ENCODE peak calls at places on chromosomes 4 and X, in six cellular contexts. B, Y, D, X, U and Z are unnamed samples.

GRCh38 chr4:89838005-89838404 is 1.0 kb upstream of the SNCA start:
- DNase-seq in U (peak; percentile 60), X (no peak), D (no peak), Y (no peak), B (no peak), Z (peak; percentile 13)

GRCh38 chrX:65674351-65674893 is 7.0 kb downstream of the MSN start:
- DNase-seq in D (no peak), B (peak; percentile 37), X (no peak), U (no peak), Y (no peak), Z (no peak)

GRCh38 chr4:47413515-47413914 is 50.0 kb downstream of the COMMD8 start:
- DNase-seq in Y (no peak), U (no peak), B (no peak), D (no peak), X (no peak), Z (no peak)

GRCh38 chr4:26022346-26022891 is 108.4 kb downstream of the SMIM20 start:
- DNase-seq in X (no peak), U (peak; percentile 46), Y (peak; percentile 57), D (no peak), B (no peak), Z (no peak)

GRCh38 chrX:10101269-10101668 is 55.5 kb upstream of the CLCN4 start:
- DNase-seq in U (no peak), D (no peak), X (no peak), Y (peak; percentile 43), B (no peak), Z (no peak)

GRCh38 chrX:22542641-22543040 is 269.9 kb downstream of the CBLL2 start:
- DNase-seq in Y (no peak), D (no peak), U (no peak), B (no peak), X (no peak), Z (no peak)

GRCh38 chr4:99949034-99949998 is 759 bp downstream of the H2AZ1 start:
- DNase-seq in X (peak; percentile 65), D (peak; percentile 86), Y (peak; percentile 88), B (peak; percentile 94), U (peak; percentile 96), Z (peak; percentile 88)

GRCh38 chrX:2596856-2597255 is 94.2 kb upstream of the CD99 start:
- DNase-seq in U (no peak), D (no peak), B (no peak), X (no peak), Y (no peak), Z (no peak)

GRCh38 chrX:40249582-40249981 is 151.8 kb upstream of the BCOR start:
- DNase-seq in Y (no peak), U (no peak), B (no peak), X (no peak), D (no peak), Z (no peak)

GRCh38 chr4:113446019-113446418 is 315.5 kb downstream of the CAMK2D start:
- DNase-seq in D (no peak), X (no peak), B (no peak), Y (no peak), U (peak; percentile 55), Z (no peak)

GRCh38 chrX:107440692-107441091 is 8.8 kb upstream of the FRMPD3 start:
- DNase-seq in B (no peak), X (no peak), U (no peak), D (no peak), Y (no peak), Z (no peak)

GRCh38 chrX:13126785-13127184 is 82.4 kb upstream of the FAM9C start:
- DNase-seq in U (no peak), B (no peak), D (no peak), Y (no peak), X (no peak), Z (no peak)

GRCh38 chr4:140937866-140938265 is 181.7 kb upstream of the TBC1D9 start:
- DNase-seq in U (no peak), X (no peak), D (no peak), B (no peak), Y (no peak), Z (no peak)

GRCh38 chrX:17944833-17945497 is 83.9 kb upstream of the RAI2 start:
- DNase-seq in D (no peak), B (peak; percentile 22), Y (no peak), X (no peak), U (no peak), Z (no peak)

GRCh38 chr4:186623546-186623945 is 68.2 kb upstream of the MTNR1A start:
- DNase-seq in X (no peak), B (no peak), U (no peak), D (no peak), Y (no peak), Z (no peak)

GRCh38 chr4:52925531-52925968 is 63.4 kb downstream of the RASL11B start:
- DNase-seq in B (no peak), D (no peak), U (no peak), Y (no peak), X (no peak), Z (no peak)

GRCh38 chr4:69718376-69719293 is 41.8 kb downstream of the SULT1B1 start:
- DNase-seq in B (no peak), Y (no peak), U (no peak), D (no peak), X (no peak), Z (no peak)

GRCh38 chr4:5019796-5020195 is 538 bp upstream of the CYTL1 start:
- DNase-seq in B (no peak), U (peak; percentile 51), D (no peak), Y (no peak), X (no peak), Z (no peak)

GRCh38 chr4:138092060-138092459 is 150.1 kb downstream of the SLC7A11 start:
- DNase-seq in D (no peak), U (no peak), B (no peak), Y (no peak), X (no peak), Z (no peak)

GRCh38 chrX:100928660-100929613 is at the start of gene XKRX:
- DNase-seq in Y (peak; percentile 34), U (peak; percentile 86), B (peak; percentile 16), D (no peak), X (peak; percentile 1), Z (peak; percentile 67)

GRCh38 chrX:68699960-68700746 is 52.7 kb downstream of the STARD8 start:
- DNase-seq in D (no peak), B (no peak), X (no peak), U (no peak), Y (no peak), Z (no peak)

GRCh38 chr4:2248044-2248780 is 6.3 kb upstream of the HAUS3 start:
- DNase-seq in D (no peak), U (peak; percentile 57), Y (peak; percentile 13), X (no peak), B (no peak), Z (peak; percentile 14)

GRCh38 chr4:46445689-46446339 is 55.9 kb upstream of the GABRA2 start:
- DNase-seq in Y (no peak), X (no peak), U (no peak), B (no peak), D (no peak), Z (no peak)

GRCh38 chr4:56129431-56129861 is 180.7 kb downstream of the CEP135 start:
- DNase-seq in Y (no peak), B (peak; percentile 6), U (peak; percentile 79), D (no peak), X (no peak), Z (no peak)

GRCh38 chrX:77628294-77629025 is 157.6 kb downstream of the ATRX start:
- DNase-seq in B (no peak), X (no peak), D (no peak), Y (no peak), U (no peak), Z (no peak)